ENCODE peak calls at places on chromosomes 12 and 14, in ten cellular contexts. H, W, B, V, D, G, O, J, L and I are unnamed samples.
A peak's percentile ranks its signal among the peaks of the same experiment; 100 is the strongest.

GRCh38 chr14:58805057-58805456 is 167.3 kb downstream of the DACT1 start:
- DNase-seq in O (peak; percentile 59), L (no peak), V (no peak), H (no peak), D (no peak), G (no peak), W (no peak), J (no peak), B (no peak), I (no peak)

GRCh38 chr12:42236017-42236416 is 2.0 kb downstream of the YAF2 start:
- DNase-seq in D (peak; percentile 52), H (no peak), G (no peak), W (no peak), O (no peak), L (no peak), J (no peak), V (no peak), B (no peak), I (no peak)

GRCh38 chr12:81255456-81255855 is 177.6 kb downstream of the ACSS3 start:
- DNase-seq in W (no peak), H (no peak), L (no peak), J (no peak), B (no peak), G (peak; percentile 7), D (no peak), O (no peak), V (no peak), I (no peak)

GRCh38 chr12:3885179-3886094 is 12.2 kb upstream of the PARP11 start:
- DNase-seq in H (no peak), L (peak; percentile 8), B (no peak), J (no peak), G (peak; percentile 51), D (peak; percentile 50), W (peak; percentile 66), O (peak; percentile 72), V (no peak), I (no peak)

GRCh38 chr12:48852734-48853168 is 788 bp upstream of the DDX23 start:
- DNase-seq in J (no peak), O (no peak), W (no peak), H (no peak), L (no peak), D (no peak), B (no peak), V (no peak), G (no peak), I (no peak)

GRCh38 chr14:74515891-74516412 is 22.4 kb downstream of the ISCA2 start:
- DNase-seq in O (no peak), V (no peak), G (no peak), H (no peak), W (no peak), D (no peak), L (no peak), B (no peak), J (no peak), I (no peak)

GRCh38 chr12:109797905-109798669 is 35.1 kb downstream of the TRPV4 start:
- DNase-seq in V (no peak), O (no peak), W (peak; percentile 25), G (peak; percentile 66), D (no peak), J (no peak), H (no peak), B (no peak), L (no peak), I (no peak)

GRCh38 chr12:90235642-90236041 is 527.0 kb upstream of the ATP2B1 start:
- DNase-seq in V (no peak), G (no peak), D (peak; percentile 6), W (peak; percentile 26), J (no peak), H (no peak), O (peak; percentile 21), B (no peak), L (no peak), I (peak; percentile 64)

GRCh38 chr14:63875311-63875710 is 22.5 kb downstream of the SYNE2 start:
- DNase-seq in O (peak; percentile 97), W (peak; percentile 33), V (no peak), L (no peak), D (peak; percentile 73), B (no peak), H (no peak), J (no peak), G (no peak), I (no peak)

GRCh38 chr12:79822475-79822874 is 112.4 kb downstream of the PPP1R12A start:
- DNase-seq in W (no peak), O (no peak), H (no peak), V (no peak), B (no peak), L (no peak), G (no peak), D (no peak), J (no peak), I (no peak)

GRCh38 chr12:9906888-9907287 is 25.3 kb downstream of the CLEC2A start:
- DNase-seq in O (no peak), D (no peak), G (no peak), J (no peak), B (no peak), V (peak; percentile 4), H (no peak), L (no peak), W (peak; percentile 7), I (no peak)

GRCh38 chr14:63478024-63478423 is 65.2 kb downstream of the PPP2R5E start:
- DNase-seq in H (no peak), B (no peak), J (no peak), D (no peak), G (no peak), O (no peak), L (no peak), W (no peak), V (no peak), I (no peak)

GRCh38 chr14:69796797-69797500 is at the start of gene SLC10A1:
- DNase-seq in B (no peak), J (peak; percentile 70), G (no peak), W (no peak), O (no peak), V (no peak), L (no peak), D (no peak), H (no peak), I (no peak)

GRCh38 chr12:95533985-95534384 is 17.3 kb downstream of the USP44 start:
- DNase-seq in B (no peak), H (no peak), J (no peak), W (no peak), D (no peak), L (no peak), O (no peak), G (no peak), V (no peak), I (no peak)

GRCh38 chr12:130014485-130014807 is 110.6 kb upstream of the TMEM132D start:
- DNase-seq in V (no peak), H (no peak), D (no peak), W (no peak), B (no peak), G (peak; percentile 11), L (no peak), J (no peak), O (no peak), I (no peak)

GRCh38 chr12:19689801-19690472 is 250.6 kb downstream of the AEBP2 start:
- DNase-seq in D (no peak), B (no peak), H (no peak), W (no peak), L (no peak), O (no peak), G (no peak), J (no peak), V (no peak), I (no peak)

GRCh38 chr14:100619382-100620305 is 32.4 kb upstream of the BEGAIN start:
- DNase-seq in J (no peak), O (no peak), V (no peak), G (no peak), H (no peak), D (no peak), L (no peak), B (no peak), W (no peak), I (peak; percentile 39)

GRCh38 chr14:23375527-23376251 is 1.2 kb upstream of the CMTM5 start:
- DNase-seq in H (no peak), W (no peak), J (no peak), V (no peak), L (no peak), D (no peak), G (no peak), B (no peak), O (no peak), I (no peak)

GRCh38 chr12:47561746-47562145 is 144.1 kb downstream of the RPAP3 start:
- DNase-seq in G (no peak), W (peak; percentile 23), B (no peak), D (peak; percentile 43), H (no peak), L (no peak), V (no peak), J (no peak), O (no peak), I (no peak)

GRCh38 chr12:88577537-88577936 is 2.7 kb downstream of the KITLG start:
- DNase-seq in W (peak; percentile 75), G (peak; percentile 52), V (no peak), J (no peak), L (no peak), H (no peak), B (no peak), D (peak; percentile 66), O (no peak), I (no peak)

GRCh38 chr14:105086833-105087307 is 21.6 kb upstream of the GPR132 start:
- DNase-seq in O (peak; percentile 65), G (peak; percentile 68), J (peak; percentile 91), B (peak; percentile 85), H (peak; percentile 86), L (no peak), D (peak; percentile 80), V (peak; percentile 75), W (peak; percentile 89), I (peak; percentile 82)

GRCh38 chr12:38886064-38886463 is 19.3 kb downstream of the CPNE8 start:
- DNase-seq in L (no peak), J (no peak), H (peak; percentile 64), B (peak; percentile 20), W (no peak), O (peak; percentile 60), G (no peak), V (no peak), D (peak; percentile 15), I (no peak)

GRCh38 chr14:20343855-20344205 is 395 bp downstream of the PARP2 start:
- DNase-seq in W (peak; percentile 51), O (peak; percentile 40), L (no peak), V (no peak), J (no peak), B (no peak), G (peak; percentile 19), H (no peak), D (no peak), I (no peak)

GRCh38 chr12:31868980-31869379 is 90.2 kb upstream of the RESF1 start:
- DNase-seq in V (no peak), G (no peak), D (peak; percentile 46), O (peak; percentile 87), W (peak; percentile 15), H (no peak), J (peak; percentile 17), L (no peak), B (no peak), I (no peak)

GRCh38 chr12:26319511-26319910 is 124.1 kb downstream of the SSPN start:
- DNase-seq in D (peak; percentile 76), J (no peak), B (no peak), W (peak; percentile 92), L (peak; percentile 81), O (peak; percentile 97), H (peak; percentile 61), V (no peak), G (peak; percentile 71), I (peak; percentile 78)

GRCh38 chr12:27818421-27818918 is 38.4 kb upstream of the MANSC4 start:
- DNase-seq in H (no peak), L (no peak), G (no peak), W (peak; percentile 28), B (no peak), V (no peak), J (no peak), O (no peak), D (no peak), I (no peak)

GRCh38 chr12:91181053-91181452 is 1.6 kb downstream of the DCN start:
- DNase-seq in V (no peak), B (no peak), H (no peak), G (peak; percentile 23), L (no peak), O (peak; percentile 68), D (peak; percentile 21), J (no peak), W (no peak), I (no peak)

GRCh38 chr12:90280564-90281058 is 572.0 kb upstream of the ATP2B1 start:
- DNase-seq in D (peak; percentile 19), W (peak; percentile 62), O (peak; percentile 80), L (no peak), H (no peak), B (no peak), V (peak; percentile 49), G (no peak), J (no peak), I (no peak)